ENCODE peak calls at places on chromosome 2, in five cellular contexts. F is fibroblast of lung, D is Peyer's patch, Y is cardiac muscle cell, J is AG09309. E is an unnamed sample.

GRCh38 chr2:51151490-51152140 is 119.7 kb upstream of the NRXN1 start:
- DNase-seq in F (no peak), D (peak), Y (no peak), J (no peak), E (no peak)

GRCh38 chr2:152221870-152222269 is 46.3 kb upstream of the STAM2 start:
- DNase-seq in F (peak), D (no peak), Y (peak), J (no peak), E (peak)

GRCh38 chr2:221276033-221276432 is 296.1 kb downstream of the EPHA4 start:
- DNase-seq in F (no peak), D (no peak), Y (no peak), J (no peak), E (no peak)

GRCh38 chr2:20706786-20707185 is 39.8 kb downstream of the GDF7 start:
- DNase-seq in F (no peak), D (no peak), Y (no peak), J (no peak), E (no peak)

GRCh38 chr2:85605406-85606115 is 3.1 kb upstream of the TMEM150A start:
- DNase-seq in F (peak), D (no peak), Y (peak), J (no peak), E (no peak)

GRCh38 chr2:45643095-45643494 is 8.4 kb upstream of the PRKCE start:
- DNase-seq in F (peak), D (peak), Y (no peak), J (no peak), E (no peak)

GRCh38 chr2:38698604-38699003 is 32.7 kb downstream of the GALM start:
- DNase-seq in F (no peak), D (no peak), Y (no peak), J (no peak), E (no peak)

GRCh38 chr2:222364280-222364895 is 60.0 kb upstream of the SGPP2 start:
- DNase-seq in F (no peak), D (no peak), Y (peak), J (no peak), E (peak)

GRCh38 chr2:232681527-232681926 is 15.6 kb upstream of the GIGYF2 start:
- DNase-seq in F (no peak), D (no peak), Y (peak), J (no peak), E (no peak)

GRCh38 chr2:7744827-7745226 is 827.6 kb downstream of the RNF144A start:
- DNase-seq in F (no peak), D (no peak), Y (no peak), J (no peak), E (peak)

GRCh38 chr2:33526132-33526531 is 49.7 kb downstream of the RASGRP3 start:
- DNase-seq in F (no peak), D (no peak), Y (peak), J (peak), E (no peak)

GRCh38 chr2:201758229-201758628 is 22.5 kb downstream of the ALS2 start:
- DNase-seq in F (no peak), D (no peak), Y (no peak), J (no peak), E (no peak)

GRCh38 chr2:1817256-1818127 is 73.2 kb upstream of the PXDN start:
- DNase-seq in F (peak), D (peak), Y (peak), J (peak), E (peak)

GRCh38 chr2:224345492-224345891 is 56.4 kb downstream of the FAM124B start:
- DNase-seq in F (no peak), D (no peak), Y (no peak), J (no peak), E (no peak)

GRCh38 chr2:39642054-39642742 is 23.5 kb upstream of the TMEM178A start:
- DNase-seq in F (peak), D (no peak), Y (peak), J (peak), E (peak)

GRCh38 chr2:17821535-17822451 is 5.5 kb downstream of the MSGN1 start:
- DNase-seq in F (no peak), D (no peak), Y (peak), J (no peak), E (no peak)

GRCh38 chr2:72745679-72746368 is 80.0 kb downstream of the EXOC6B start:
- DNase-seq in F (peak), D (no peak), Y (peak), J (peak), E (peak)

GRCh38 chr2:21916934-21917522 is 793.3 kb downstream of the TDRD15 start:
- DNase-seq in F (peak), D (no peak), Y (peak), J (no peak), E (peak)

GRCh38 chr2:7014201-7014640 is 97.0 kb downstream of the RNF144A start:
- DNase-seq in F (no peak), D (no peak), Y (peak), J (no peak), E (no peak)

GRCh38 chr2:66436546-66436945 is 1.6 kb downstream of the MEIS1 start:
- DNase-seq in F (no peak), D (no peak), Y (no peak), J (no peak), E (no peak)

GRCh38 chr2:66435963-66436362 is 1.0 kb downstream of the MEIS1 start:
- DNase-seq in F (no peak), D (no peak), Y (no peak), J (no peak), E (no peak)

GRCh38 chr2:66434679-66435548 is at the start of gene MEIS1:
- DNase-seq in F (peak), D (peak), Y (peak), J (peak), E (peak)

GRCh38 chr2:66433945-66434678 is 813 bp upstream of the MEIS1 start:
- DNase-seq in F (peak), D (peak), Y (peak), J (no peak), E (peak)

DNA sequence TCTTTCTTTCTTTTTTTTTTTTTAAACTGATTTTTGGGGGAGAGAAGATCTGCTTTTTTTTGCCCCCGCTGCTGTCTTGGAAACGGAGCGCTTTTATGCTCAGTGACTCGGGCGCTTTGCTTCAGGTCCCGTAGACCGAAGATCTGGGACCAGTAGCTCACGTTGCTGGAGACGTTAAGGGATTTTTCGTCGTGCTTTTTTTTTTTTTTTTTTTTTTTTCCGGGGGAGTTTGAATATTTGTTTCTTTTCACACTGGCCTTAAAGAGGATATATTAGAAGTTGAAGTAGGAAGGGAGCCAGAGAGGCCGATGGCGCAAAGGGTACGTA is 587 bp downstream of the MEIS1 start:
- DNase-seq in F (no peak), D (no peak), Y (peak), J (no peak), E (no peak)
- H3K4me3 ChIP-seq in F (peak), D (peak), Y (peak), J (peak), E (peak)

GRCh38 chr2:25955869-25956535 is 26.3 kb downstream of the KIF3C start:
- DNase-seq in F (no peak), D (no peak), Y (no peak), J (no peak), E (no peak)
- TF ChIP-seq CTCF in F (no peak), D (no peak), Y (peak), J (no peak), E (peak)

DNA sequence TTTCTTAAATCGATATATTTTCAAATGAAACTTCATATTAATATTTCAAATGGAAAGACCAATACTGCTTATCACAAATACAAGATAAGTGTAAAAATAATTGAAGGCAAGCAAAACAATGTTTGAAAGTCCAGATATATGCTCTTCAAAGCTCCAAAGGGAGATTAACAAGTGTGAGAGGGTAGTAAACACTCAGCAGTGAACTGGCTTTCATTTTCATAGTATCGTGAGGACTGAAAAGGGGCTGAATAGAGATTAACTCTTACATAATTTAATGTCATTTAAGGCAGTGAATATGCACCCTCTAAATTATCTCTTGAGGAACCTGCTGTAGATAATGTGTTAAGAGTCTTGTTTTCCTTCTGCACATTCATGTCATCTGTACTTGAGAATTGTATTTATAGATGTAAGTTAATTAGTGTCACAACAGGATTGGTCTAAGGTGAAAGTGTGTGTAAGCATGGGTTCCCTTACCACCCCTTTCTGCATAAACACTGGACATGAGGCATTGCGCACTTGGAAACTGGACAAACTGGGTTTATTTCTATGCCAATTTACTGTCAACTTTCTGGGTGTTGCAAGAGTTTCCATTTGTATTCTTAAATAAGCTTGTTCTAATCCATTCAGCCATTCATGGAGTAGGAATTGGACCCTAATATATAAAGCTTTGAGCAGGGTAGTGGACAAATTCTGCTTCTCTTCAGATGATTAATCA is 76.7 kb upstream of the SESTD1 start:
- DNase-seq in F (peak), D (no peak), Y (peak), J (no peak), E (peak)
- H3K4me3 ChIP-seq in F (no peak), D (no peak), Y (no peak), J (no peak), E (no peak)

DNA sequence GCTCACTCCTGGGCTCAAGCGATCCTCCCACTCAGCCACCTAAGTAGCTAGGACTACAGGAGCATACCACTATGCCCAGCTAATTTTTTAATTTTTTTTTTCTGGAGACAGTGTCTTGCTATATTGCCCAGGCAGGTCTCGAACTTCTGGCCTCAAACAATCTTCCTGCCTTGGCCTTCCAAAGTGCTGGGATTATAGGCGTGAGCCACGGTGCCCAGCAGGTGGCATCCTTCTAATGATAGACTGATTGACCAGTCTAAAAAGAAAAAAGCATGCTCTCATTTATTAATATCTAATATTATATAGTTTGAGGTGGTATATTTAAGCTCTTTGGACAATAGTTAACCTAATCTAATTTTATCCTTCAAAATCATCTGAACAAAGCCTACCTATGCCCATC is 198.6 kb downstream of the CAMKMT start:
- DNase-seq in F (no peak), D (no peak), Y (no peak), J (no peak), E (peak)
- TF ChIP-seq CTCF in F (no peak), D (no peak), Y (peak), J (no peak), E (peak)

DNA sequence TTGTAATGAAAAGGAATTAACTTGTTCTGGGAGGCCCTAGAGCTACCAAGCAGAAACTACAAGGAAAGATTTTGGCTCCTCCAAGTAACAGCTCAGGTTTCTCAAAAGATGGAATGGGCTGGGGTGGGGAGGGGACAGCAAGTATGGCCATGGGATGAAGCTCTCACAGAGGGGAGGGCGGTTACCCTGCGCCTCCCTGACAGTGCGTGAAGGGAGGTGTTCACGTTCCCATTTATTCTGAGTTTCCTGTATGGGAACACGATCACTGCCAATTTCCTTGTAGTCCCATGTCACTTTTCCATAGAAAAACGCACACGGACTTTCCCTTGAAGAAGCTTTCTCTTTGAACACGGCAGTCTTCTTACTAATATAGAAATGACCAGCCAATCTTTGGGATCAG is 17.0 kb downstream of the CDC42EP3 start:
- DNase-seq in F (no peak), D (no peak), Y (no peak), J (no peak), E (no peak)
- H3K4me3 ChIP-seq in F (no peak), D (no peak), Y (no peak), J (no peak), E (no peak)

GRCh38 chr2:26316041-26316440 is 29.9 kb upstream of the SELENOI start:
- DNase-seq in F (no peak), D (no peak), Y (no peak), J (no peak), E (no peak)
- TF ChIP-seq CTCF in F (no peak), D (no peak), Y (peak), J (peak), E (peak)

DNA sequence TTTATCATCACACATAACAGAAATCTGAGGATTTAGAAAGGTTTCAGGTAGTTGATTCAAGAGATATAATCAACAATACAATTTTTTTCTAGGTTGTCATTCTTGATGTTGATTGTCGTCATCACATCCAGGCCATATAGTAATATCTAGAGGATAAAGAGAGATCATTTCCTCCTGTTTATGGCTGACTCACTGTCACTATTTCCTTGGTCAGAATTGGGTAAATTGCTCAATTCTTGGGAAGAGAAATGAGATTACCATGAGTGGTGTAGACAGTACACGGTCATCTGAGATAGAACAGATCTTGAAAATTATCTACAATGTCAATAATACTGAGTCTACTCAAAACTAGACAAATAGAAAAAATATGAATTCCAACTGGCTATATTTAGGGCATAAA is 78.8 kb downstream of the ZNF804A start:
- DNase-seq in F (no peak), D (no peak), Y (peak), J (no peak), E (peak)
- H3K4me3 ChIP-seq in F (no peak), D (no peak), Y (no peak), J (no peak), E (no peak)

GRCh38 chr2:9949992-9950520 is 1.4 kb upstream of the GRHL1 start:
- DNase-seq in F (no peak), D (no peak), Y (no peak), J (no peak), E (no peak)

GRCh38 chr2:9951272-9951521 is 296 bp upstream of the GRHL1 start:
- DNase-seq in F (no peak), D (no peak), Y (no peak), J (no peak), E (no peak)

GRCh38 chr2:9951522-9952285 is at the start of gene GRHL1:
- DNase-seq in F (peak), D (peak), Y (peak), J (peak), E (peak)

GRCh38 chr2:9949239-9949991 is 2.1 kb upstream of the GRHL1 start:
- DNase-seq in F (no peak), D (no peak), Y (no peak), J (no peak), E (no peak)

DNA sequence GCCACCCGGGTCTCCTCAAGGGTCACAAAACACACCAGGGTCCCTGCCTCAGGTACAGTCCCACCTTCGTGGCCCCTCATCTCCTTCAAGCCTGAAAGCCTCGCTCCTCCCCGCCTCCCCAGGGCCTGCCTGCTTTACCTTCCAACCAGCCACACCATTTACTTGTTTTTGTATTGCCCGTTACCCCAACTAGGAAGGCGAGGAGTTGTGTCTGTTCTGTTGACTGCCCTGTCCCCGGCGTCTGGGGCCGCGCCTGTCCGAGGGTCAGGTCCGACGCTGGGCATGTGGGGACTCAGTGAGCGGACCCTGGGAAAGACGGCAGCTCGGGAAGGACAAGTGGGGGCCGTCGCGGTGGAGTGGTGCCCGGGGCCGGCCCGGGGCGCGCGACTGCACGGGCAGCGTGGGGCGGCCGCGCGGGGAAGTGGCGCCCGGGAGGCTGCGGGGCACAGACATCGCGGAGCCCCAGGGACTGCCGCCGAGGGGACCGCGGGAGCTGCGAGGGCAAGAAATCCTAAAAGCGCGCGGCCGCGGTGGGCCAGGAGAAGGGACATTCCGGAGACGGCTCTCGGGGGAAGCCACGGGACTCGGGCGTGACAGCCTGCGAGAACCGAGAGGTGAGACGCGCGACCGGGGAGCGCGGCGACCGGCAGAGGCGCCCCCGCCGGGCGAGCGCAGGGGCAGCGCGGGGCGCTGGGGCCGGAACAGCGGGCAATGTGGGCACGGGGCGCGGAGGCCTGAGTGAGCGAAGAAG is 797 bp upstream of the GRHL1 start:
- DNase-seq in F (no peak), D (no peak), Y (peak), J (no peak), E (peak)
- TF ChIP-seq CTCF in F (no peak), D (no peak), Y (no peak), J (no peak), E (no peak)